ENCODE peak calls at places on chromosomes 13 and 19, in ten cellular contexts. One of them, this sample, is unnamed.

GRCh38 chr13:114099918-114100445 is 32.4 kb downstream of the RASA3 start:
- DNase-seq in neuronal stem cell: no peak
- DNase-seq in body of pancreas: peak; percentile 45
- DNase-seq in lower lobe of right lung: peak; percentile 44
- DNase-seq in endothelial cell of umbilical vein: no peak
- DNase-seq in CD4-positive, alpha-beta memory T cell: no peak
- DNase-seq in heart left ventricle: peak; percentile 10
- DNase-seq in breast epithelium: no peak
- DNase-seq in tibial nerve: no peak
- DNase-seq in right cardiac atrium: no peak
- DNase-seq in this sample: peak; percentile 76

GRCh38 chr19:45161715-45162463 is 1.1 kb upstream of the NKPD1 start:
- DNase-seq in neuronal stem cell: no peak
- DNase-seq in body of pancreas: peak; percentile 49
- DNase-seq in lower lobe of right lung: no peak
- DNase-seq in endothelial cell of umbilical vein: peak; percentile 50
- DNase-seq in CD4-positive, alpha-beta memory T cell: no peak
- DNase-seq in heart left ventricle: no peak
- DNase-seq in breast epithelium: no peak
- DNase-seq in tibial nerve: no peak
- DNase-seq in right cardiac atrium: no peak
- DNase-seq in this sample: no peak

GRCh38 chr19:17616961-17617806 is 61.7 kb downstream of the COLGALT1 start:
- DNase-seq in neuronal stem cell: no peak
- DNase-seq in body of pancreas: no peak
- DNase-seq in lower lobe of right lung: no peak
- DNase-seq in endothelial cell of umbilical vein: no peak
- DNase-seq in CD4-positive, alpha-beta memory T cell: no peak
- DNase-seq in heart left ventricle: no peak
- DNase-seq in breast epithelium: no peak
- DNase-seq in tibial nerve: no peak
- DNase-seq in right cardiac atrium: no peak
- DNase-seq in this sample: no peak

GRCh38 chr19:53102186-53102585 is 1.0 kb downstream of the ZNF160 start:
- DNase-seq in neuronal stem cell: peak; percentile 5
- DNase-seq in body of pancreas: no peak
- DNase-seq in lower lobe of right lung: no peak
- DNase-seq in endothelial cell of umbilical vein: no peak
- DNase-seq in CD4-positive, alpha-beta memory T cell: no peak
- DNase-seq in heart left ventricle: no peak
- DNase-seq in breast epithelium: no peak
- DNase-seq in tibial nerve: no peak
- DNase-seq in right cardiac atrium: no peak
- DNase-seq in this sample: no peak

GRCh38 chr13:60986301-60986700 is 429.3 kb downstream of the PCDH20 start:
- DNase-seq in neuronal stem cell: no peak
- DNase-seq in body of pancreas: no peak
- DNase-seq in lower lobe of right lung: no peak
- DNase-seq in endothelial cell of umbilical vein: no peak
- DNase-seq in CD4-positive, alpha-beta memory T cell: no peak
- DNase-seq in heart left ventricle: no peak
- DNase-seq in breast epithelium: no peak
- DNase-seq in tibial nerve: no peak
- DNase-seq in right cardiac atrium: no peak
- DNase-seq in this sample: no peak

GRCh38 chr19:35264281-35265125 is 4.3 kb upstream of the USF2 start:
- DNase-seq in neuronal stem cell: no peak
- DNase-seq in body of pancreas: peak; percentile 3
- DNase-seq in lower lobe of right lung: peak; percentile 29
- DNase-seq in endothelial cell of umbilical vein: no peak
- DNase-seq in CD4-positive, alpha-beta memory T cell: no peak
- DNase-seq in heart left ventricle: no peak
- DNase-seq in breast epithelium: peak; percentile 14
- DNase-seq in tibial nerve: no peak
- DNase-seq in right cardiac atrium: peak; percentile 8
- DNase-seq in this sample: peak; percentile 22

GRCh38 chr19:54390942-54391577 is 24.2 kb upstream of the TTYH1 start:
- DNase-seq in neuronal stem cell: peak; percentile 83
- DNase-seq in body of pancreas: peak; percentile 62
- DNase-seq in lower lobe of right lung: no peak
- DNase-seq in endothelial cell of umbilical vein: peak; percentile 57
- DNase-seq in CD4-positive, alpha-beta memory T cell: peak; percentile 68
- DNase-seq in heart left ventricle: peak; percentile 38
- DNase-seq in breast epithelium: no peak
- DNase-seq in tibial nerve: no peak
- DNase-seq in right cardiac atrium: no peak
- DNase-seq in this sample: no peak

GRCh38 chr19:44732235-44733014 is 16.1 kb upstream of the BCL3 start:
- DNase-seq in neuronal stem cell: no peak
- DNase-seq in body of pancreas: no peak
- DNase-seq in lower lobe of right lung: no peak
- DNase-seq in endothelial cell of umbilical vein: no peak
- DNase-seq in CD4-positive, alpha-beta memory T cell: no peak
- DNase-seq in heart left ventricle: no peak
- DNase-seq in breast epithelium: no peak
- DNase-seq in tibial nerve: no peak
- DNase-seq in right cardiac atrium: no peak
- DNase-seq in this sample: no peak

GRCh38 chr19:5031231-5032100 is 62.6 kb downstream of the KDM4B start:
- DNase-seq in neuronal stem cell: peak; percentile 85
- DNase-seq in body of pancreas: peak; percentile 87
- DNase-seq in lower lobe of right lung: peak; percentile 83
- DNase-seq in endothelial cell of umbilical vein: peak; percentile 61
- DNase-seq in CD4-positive, alpha-beta memory T cell: peak; percentile 67
- DNase-seq in heart left ventricle: peak; percentile 78
- DNase-seq in breast epithelium: peak; percentile 58
- DNase-seq in tibial nerve: peak; percentile 90
- DNase-seq in right cardiac atrium: peak; percentile 79
- DNase-seq in this sample: peak; percentile 94

GRCh38 chr19:46913852-46914430 is 53.1 kb downstream of the ARHGAP35 start:
- DNase-seq in neuronal stem cell: no peak
- DNase-seq in body of pancreas: no peak
- DNase-seq in lower lobe of right lung: no peak
- DNase-seq in endothelial cell of umbilical vein: peak; percentile 64
- DNase-seq in CD4-positive, alpha-beta memory T cell: peak; percentile 24
- DNase-seq in heart left ventricle: no peak
- DNase-seq in breast epithelium: no peak
- DNase-seq in tibial nerve: no peak
- DNase-seq in right cardiac atrium: no peak
- DNase-seq in this sample: no peak

GRCh38 chr19:18058208-18059009 is 28.3 kb downstream of the IL12RB1 start:
- DNase-seq in neuronal stem cell: peak; percentile 78
- DNase-seq in body of pancreas: peak; percentile 81
- DNase-seq in lower lobe of right lung: peak; percentile 86
- DNase-seq in endothelial cell of umbilical vein: peak; percentile 78
- DNase-seq in CD4-positive, alpha-beta memory T cell: peak; percentile 81
- DNase-seq in heart left ventricle: peak; percentile 84
- DNase-seq in breast epithelium: peak; percentile 63
- DNase-seq in tibial nerve: peak; percentile 64
- DNase-seq in right cardiac atrium: peak; percentile 81
- DNase-seq in this sample: peak; percentile 96

GRCh38 chr19:17536957-17537356 is 18.5 kb upstream of the COLGALT1 start:
- DNase-seq in neuronal stem cell: no peak
- DNase-seq in body of pancreas: no peak
- DNase-seq in lower lobe of right lung: no peak
- DNase-seq in endothelial cell of umbilical vein: no peak
- DNase-seq in CD4-positive, alpha-beta memory T cell: no peak
- DNase-seq in heart left ventricle: no peak
- DNase-seq in breast epithelium: no peak
- DNase-seq in tibial nerve: no peak
- DNase-seq in right cardiac atrium: no peak
- DNase-seq in this sample: no peak

GRCh38 chr19:872266-872951 is 12.9 kb downstream of the CFD start:
- DNase-seq in neuronal stem cell: no peak
- DNase-seq in body of pancreas: peak; percentile 34
- DNase-seq in lower lobe of right lung: peak; percentile 88
- DNase-seq in endothelial cell of umbilical vein: peak; percentile 34
- DNase-seq in CD4-positive, alpha-beta memory T cell: peak; percentile 91
- DNase-seq in heart left ventricle: peak; percentile 43
- DNase-seq in breast epithelium: no peak
- DNase-seq in tibial nerve: peak; percentile 47
- DNase-seq in right cardiac atrium: peak; percentile 69
- DNase-seq in this sample: peak; percentile 90
- H3K27ac ChIP-seq in neuronal stem cell: peak overlapping the region; percentile 46
- H3K27ac ChIP-seq in body of pancreas: no peak overlapping the region
- H3K27ac ChIP-seq in lower lobe of right lung: peak overlapping the region; percentile 88
- H3K27ac ChIP-seq in endothelial cell of umbilical vein: no peak overlapping the region
- H3K27ac ChIP-seq in CD4-positive, alpha-beta memory T cell: peak overlapping the region; percentile 55
- H3K27ac ChIP-seq in heart left ventricle: no peak overlapping the region
- H3K27ac ChIP-seq in breast epithelium: peak overlapping the region; percentile 4
- H3K27ac ChIP-seq in tibial nerve: peak overlapping the region; percentile 78
- H3K27ac ChIP-seq in right cardiac atrium: no peak overlapping the region
- H3K27ac ChIP-seq in this sample: peak overlapping the region; percentile 61

GRCh38 chr13:99218545-99218944 is 17.9 kb downstream of the UBAC2 start:
- DNase-seq in neuronal stem cell: no peak
- DNase-seq in body of pancreas: peak; percentile 88
- DNase-seq in lower lobe of right lung: no peak
- DNase-seq in endothelial cell of umbilical vein: peak; percentile 34
- DNase-seq in CD4-positive, alpha-beta memory T cell: no peak
- DNase-seq in heart left ventricle: peak; percentile 71
- DNase-seq in breast epithelium: no peak
- DNase-seq in tibial nerve: no peak
- DNase-seq in right cardiac atrium: peak; percentile 63
- DNase-seq in this sample: peak; percentile 51
- H3K27ac ChIP-seq in neuronal stem cell: no peak overlapping the region
- H3K27ac ChIP-seq in body of pancreas: peak overlapping the region; percentile 4
- H3K27ac ChIP-seq in lower lobe of right lung: no peak overlapping the region
- H3K27ac ChIP-seq in endothelial cell of umbilical vein: no peak overlapping the region
- H3K27ac ChIP-seq in CD4-positive, alpha-beta memory T cell: peak overlapping the region; percentile 45
- H3K27ac ChIP-seq in heart left ventricle: peak overlapping the region; percentile 69
- H3K27ac ChIP-seq in breast epithelium: no peak overlapping the region
- H3K27ac ChIP-seq in tibial nerve: no peak overlapping the region
- H3K27ac ChIP-seq in right cardiac atrium: peak overlapping the region; percentile 15
- H3K27ac ChIP-seq in this sample: no peak overlapping the region

GRCh38 chr13:108682714-108683113 is 53.3 kb downstream of the MYO16 start:
- DNase-seq in neuronal stem cell: no peak
- DNase-seq in body of pancreas: no peak
- DNase-seq in lower lobe of right lung: no peak
- DNase-seq in endothelial cell of umbilical vein: no peak
- DNase-seq in CD4-positive, alpha-beta memory T cell: no peak
- DNase-seq in heart left ventricle: no peak
- DNase-seq in breast epithelium: no peak
- DNase-seq in tibial nerve: no peak
- DNase-seq in right cardiac atrium: no peak
- DNase-seq in this sample: no peak
- H3K27ac ChIP-seq in neuronal stem cell: no peak overlapping the region
- H3K27ac ChIP-seq in body of pancreas: no peak overlapping the region
- H3K27ac ChIP-seq in lower lobe of right lung: no peak overlapping the region
- H3K27ac ChIP-seq in endothelial cell of umbilical vein: no peak overlapping the region
- H3K27ac ChIP-seq in CD4-positive, alpha-beta memory T cell: no peak overlapping the region
- H3K27ac ChIP-seq in heart left ventricle: no peak overlapping the region
- H3K27ac ChIP-seq in breast epithelium: no peak overlapping the region
- H3K27ac ChIP-seq in tibial nerve: no peak overlapping the region
- H3K27ac ChIP-seq in right cardiac atrium: no peak overlapping the region
- H3K27ac ChIP-seq in this sample: no peak overlapping the region

GRCh38 chr13:40186636-40187323 is 479.7 kb downstream of the FOXO1 start:
- DNase-seq in neuronal stem cell: no peak
- DNase-seq in body of pancreas: no peak
- DNase-seq in lower lobe of right lung: no peak
- DNase-seq in endothelial cell of umbilical vein: no peak
- DNase-seq in CD4-positive, alpha-beta memory T cell: no peak
- DNase-seq in heart left ventricle: no peak
- DNase-seq in breast epithelium: no peak
- DNase-seq in tibial nerve: no peak
- DNase-seq in right cardiac atrium: no peak
- DNase-seq in this sample: no peak
- H3K27ac ChIP-seq in neuronal stem cell: no peak overlapping the region
- H3K27ac ChIP-seq in body of pancreas: no peak overlapping the region
- H3K27ac ChIP-seq in lower lobe of right lung: no peak overlapping the region
- H3K27ac ChIP-seq in endothelial cell of umbilical vein: no peak overlapping the region
- H3K27ac ChIP-seq in CD4-positive, alpha-beta memory T cell: peak overlapping the region; percentile 42
- H3K27ac ChIP-seq in heart left ventricle: no peak overlapping the region
- H3K27ac ChIP-seq in breast epithelium: no peak overlapping the region
- H3K27ac ChIP-seq in tibial nerve: peak overlapping the region; percentile 32
- H3K27ac ChIP-seq in right cardiac atrium: no peak overlapping the region
- H3K27ac ChIP-seq in this sample: no peak overlapping the region

GRCh38 chr13:97423300-97424045 is 10.5 kb upstream of the RAP2A start:
- DNase-seq in neuronal stem cell: no peak
- DNase-seq in body of pancreas: peak; percentile 32
- DNase-seq in lower lobe of right lung: no peak
- DNase-seq in endothelial cell of umbilical vein: no peak
- DNase-seq in CD4-positive, alpha-beta memory T cell: no peak
- DNase-seq in heart left ventricle: peak; percentile 35
- DNase-seq in breast epithelium: no peak
- DNase-seq in tibial nerve: no peak
- DNase-seq in right cardiac atrium: no peak
- DNase-seq in this sample: no peak
- H3K27ac ChIP-seq in neuronal stem cell: no peak overlapping the region
- H3K27ac ChIP-seq in body of pancreas: no peak overlapping the region
- H3K27ac ChIP-seq in lower lobe of right lung: no peak overlapping the region
- H3K27ac ChIP-seq in endothelial cell of umbilical vein: no peak overlapping the region
- H3K27ac ChIP-seq in CD4-positive, alpha-beta memory T cell: no peak overlapping the region
- H3K27ac ChIP-seq in heart left ventricle: no peak overlapping the region
- H3K27ac ChIP-seq in breast epithelium: no peak overlapping the region
- H3K27ac ChIP-seq in tibial nerve: no peak overlapping the region
- H3K27ac ChIP-seq in right cardiac atrium: peak overlapping the region; percentile 57
- H3K27ac ChIP-seq in this sample: no peak overlapping the region

GRCh38 chr13:48489003-48489402 is 43.9 kb downstream of the RCBTB2 start:
- DNase-seq in neuronal stem cell: no peak
- DNase-seq in body of pancreas: no peak
- DNase-seq in lower lobe of right lung: no peak
- DNase-seq in endothelial cell of umbilical vein: no peak
- DNase-seq in CD4-positive, alpha-beta memory T cell: no peak
- DNase-seq in heart left ventricle: no peak
- DNase-seq in breast epithelium: no peak
- DNase-seq in tibial nerve: no peak
- DNase-seq in right cardiac atrium: no peak
- DNase-seq in this sample: no peak
- H3K27ac ChIP-seq in neuronal stem cell: no peak overlapping the region
- H3K27ac ChIP-seq in body of pancreas: no peak overlapping the region
- H3K27ac ChIP-seq in lower lobe of right lung: no peak overlapping the region
- H3K27ac ChIP-seq in endothelial cell of umbilical vein: no peak overlapping the region
- H3K27ac ChIP-seq in CD4-positive, alpha-beta memory T cell: peak overlapping the region; percentile 74
- H3K27ac ChIP-seq in heart left ventricle: no peak overlapping the region
- H3K27ac ChIP-seq in breast epithelium: no peak overlapping the region
- H3K27ac ChIP-seq in tibial nerve: no peak overlapping the region
- H3K27ac ChIP-seq in right cardiac atrium: no peak overlapping the region
- H3K27ac ChIP-seq in this sample: peak overlapping the region; percentile 11

DNA sequence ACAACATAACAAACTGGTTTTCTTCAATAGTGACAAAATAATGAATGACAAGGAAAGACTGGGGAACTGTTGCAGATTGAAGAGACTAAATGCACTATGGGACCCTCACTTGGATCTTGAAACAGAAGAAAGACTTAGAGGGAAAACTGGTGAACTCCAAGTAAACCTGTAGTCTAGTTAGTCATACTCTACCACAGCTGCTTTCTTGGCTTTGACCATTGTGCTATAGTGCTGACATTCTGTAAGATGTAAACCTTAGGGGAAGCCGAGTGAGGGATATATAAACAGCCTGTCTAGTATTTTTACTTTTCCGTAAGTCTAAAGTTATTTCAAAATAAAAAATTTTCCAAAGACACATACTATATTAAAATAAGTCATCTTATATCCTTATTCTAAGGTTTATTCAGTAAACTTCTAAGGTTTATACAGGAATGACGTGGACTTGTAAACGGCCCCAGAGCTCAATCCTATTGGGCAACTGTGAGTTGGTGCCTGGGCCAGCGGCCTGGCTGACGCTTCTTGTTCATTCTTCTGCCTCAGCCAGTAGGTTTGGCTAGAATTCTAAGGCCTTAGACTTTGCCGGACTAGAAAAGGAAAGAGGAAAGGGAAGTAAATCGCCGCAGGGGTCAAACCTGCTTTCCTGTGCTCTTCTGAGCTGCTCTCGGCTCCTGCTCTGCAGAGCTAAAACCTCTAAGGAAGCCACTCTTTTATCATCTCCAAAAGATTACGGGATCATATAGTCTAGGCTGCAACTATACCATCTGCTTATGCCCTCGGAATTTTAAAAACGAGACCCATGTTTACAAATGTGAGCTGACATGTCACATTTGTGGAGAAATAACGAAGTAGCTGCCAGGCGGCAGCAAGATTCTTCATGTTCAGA is 33.7 kb upstream of the UBE2L5 start:
- DNase-seq in neuronal stem cell: no peak
- DNase-seq in body of pancreas: no peak
- DNase-seq in lower lobe of right lung: no peak
- DNase-seq in endothelial cell of umbilical vein: peak; percentile 23
- DNase-seq in CD4-positive, alpha-beta memory T cell: no peak
- DNase-seq in heart left ventricle: no peak
- DNase-seq in breast epithelium: peak; percentile 75
- DNase-seq in tibial nerve: peak; percentile 41
- DNase-seq in right cardiac atrium: peak; percentile 47
- DNase-seq in this sample: no peak
- H3K27ac ChIP-seq in neuronal stem cell: no peak overlapping the region
- H3K27ac ChIP-seq in body of pancreas: no peak overlapping the region
- H3K27ac ChIP-seq in lower lobe of right lung: no peak overlapping the region
- H3K27ac ChIP-seq in endothelial cell of umbilical vein: no peak overlapping the region
- H3K27ac ChIP-seq in CD4-positive, alpha-beta memory T cell: peak overlapping the region; percentile 23
- H3K27ac ChIP-seq in heart left ventricle: no peak overlapping the region
- H3K27ac ChIP-seq in breast epithelium: peak overlapping the region; percentile 87
- H3K27ac ChIP-seq in tibial nerve: peak overlapping the region; percentile 45
- H3K27ac ChIP-seq in right cardiac atrium: no peak overlapping the region
- H3K27ac ChIP-seq in this sample: peak overlapping the region; percentile 57

This sample was measured in left lung.